ENCODE peak calls at places on chromosomes 1 and 21, in eight cellular contexts. One of them, this sample, is unnamed.

GRCh38 chr1:230753586-230754251 is 6.5 kb downstream of the CAPN9 start:
- DNase-seq in upper lobe of left lung: peak; percentile 85
- DNase-seq in sigmoid colon: no peak
- DNase-seq in transverse colon: peak; percentile 71
- DNase-seq in K562: peak; percentile 80
- DNase-seq in breast epithelium: no peak
- DNase-seq in suprapubic skin: peak; percentile 74
- DNase-seq in Panc1: no peak
- DNase-seq in this sample: peak; percentile 91

GRCh38 chr1:60504206-60504868 is 430.8 kb upstream of the C1orf87 start:
- DNase-seq in sigmoid colon: no peak
- DNase-seq in transverse colon: no peak
- DNase-seq in K562: no peak
- DNase-seq in upper lobe of left lung: no peak
- DNase-seq in breast epithelium: no peak
- DNase-seq in suprapubic skin: no peak
- DNase-seq in Panc1: no peak
- DNase-seq in this sample: no peak

GRCh38 chr1:31798433-31799195 is 17.2 kb downstream of the SPOCD1 start:
- DNase-seq in sigmoid colon: peak; percentile 51
- DNase-seq in transverse colon: peak; percentile 5
- DNase-seq in suprapubic skin: peak; percentile 67
- DNase-seq in upper lobe of left lung: peak; percentile 64
- DNase-seq in breast epithelium: peak; percentile 45
- DNase-seq in K562: no peak
- DNase-seq in Panc1: peak; percentile 42
- DNase-seq in this sample: no peak

GRCh38 chr1:78003882-78004718 is 639 bp upstream of the DNAJB4 start:
- DNase-seq in suprapubic skin: no peak
- DNase-seq in breast epithelium: no peak
- DNase-seq in K562: peak; percentile 84
- DNase-seq in transverse colon: peak; percentile 58
- DNase-seq in sigmoid colon: peak; percentile 75
- DNase-seq in Panc1: peak; percentile 74
- DNase-seq in upper lobe of left lung: no peak
- DNase-seq in this sample: peak; percentile 82

GRCh38 chr1:19648689-19649088 is 4.6 kb downstream of the NBL1 start:
- DNase-seq in transverse colon: peak; percentile 89
- DNase-seq in Panc1: no peak
- DNase-seq in upper lobe of left lung: no peak
- DNase-seq in sigmoid colon: no peak
- DNase-seq in K562: peak; percentile 61
- DNase-seq in breast epithelium: no peak
- DNase-seq in suprapubic skin: no peak
- DNase-seq in this sample: peak; percentile 96

GRCh38 chr1:116847688-116848531 is 61.8 kb upstream of the PTGFRN start:
- DNase-seq in upper lobe of left lung: no peak
- DNase-seq in breast epithelium: no peak
- DNase-seq in sigmoid colon: peak; percentile 90
- DNase-seq in K562: no peak
- DNase-seq in Panc1: no peak
- DNase-seq in transverse colon: peak; percentile 27
- DNase-seq in suprapubic skin: no peak
- DNase-seq in this sample: no peak

GRCh38 chr1:54328117-54328636 is 78.0 kb downstream of the SSBP3 start:
- DNase-seq in upper lobe of left lung: no peak
- DNase-seq in sigmoid colon: no peak
- DNase-seq in K562: no peak
- DNase-seq in suprapubic skin: no peak
- DNase-seq in transverse colon: no peak
- DNase-seq in Panc1: no peak
- DNase-seq in breast epithelium: no peak
- DNase-seq in this sample: no peak

GRCh38 chr1:224809137-224809536 is 120.3 kb upstream of the DNAH14 start:
- DNase-seq in K562: no peak
- DNase-seq in Panc1: no peak
- DNase-seq in suprapubic skin: no peak
- DNase-seq in sigmoid colon: no peak
- DNase-seq in transverse colon: no peak
- DNase-seq in upper lobe of left lung: no peak
- DNase-seq in breast epithelium: no peak
- DNase-seq in this sample: no peak

GRCh38 chr1:44894591-44894990 is 51.5 kb upstream of the PTCH2 start:
- DNase-seq in K562: no peak
- DNase-seq in breast epithelium: no peak
- DNase-seq in upper lobe of left lung: no peak
- DNase-seq in Panc1: no peak
- DNase-seq in transverse colon: no peak
- DNase-seq in sigmoid colon: no peak
- DNase-seq in suprapubic skin: no peak
- DNase-seq in this sample: no peak

DNA sequence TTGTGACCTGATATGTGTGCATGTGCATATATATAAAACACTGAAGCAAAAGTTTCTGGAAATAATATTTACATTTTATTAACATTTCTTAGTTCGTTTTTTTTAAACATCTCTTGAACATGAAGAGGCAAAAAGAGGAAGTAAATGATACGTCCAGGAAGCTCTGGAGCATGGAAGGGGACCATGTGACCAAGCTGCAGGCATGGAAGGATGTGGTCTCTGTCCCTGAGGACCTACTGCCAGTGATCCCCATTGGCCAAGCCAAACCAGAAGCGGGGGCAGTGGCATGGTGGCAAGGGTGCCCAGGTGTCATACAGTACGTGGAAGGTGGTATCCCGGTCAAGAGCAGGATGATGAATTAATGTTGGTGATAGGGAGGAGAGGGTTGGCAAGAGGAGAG is 268.3 kb upstream of the PROX1 start:
- DNase-seq in upper lobe of left lung: no peak
- DNase-seq in transverse colon: no peak
- DNase-seq in K562: no peak
- DNase-seq in breast epithelium: no peak
- DNase-seq in suprapubic skin: no peak
- DNase-seq in sigmoid colon: no peak
- DNase-seq in Panc1: no peak
- DNase-seq in this sample: no peak
- TF ChIP-seq CTCF in upper lobe of left lung: no peak
- TF ChIP-seq CTCF in transverse colon: no peak
- TF ChIP-seq CTCF in K562: no peak
- TF ChIP-seq CTCF in breast epithelium: no peak
- TF ChIP-seq CTCF in suprapubic skin: no peak
- TF ChIP-seq CTCF in sigmoid colon: no peak
- TF ChIP-seq CTCF in Panc1: no peak
- TF ChIP-seq CTCF in this sample: no peak

DNA sequence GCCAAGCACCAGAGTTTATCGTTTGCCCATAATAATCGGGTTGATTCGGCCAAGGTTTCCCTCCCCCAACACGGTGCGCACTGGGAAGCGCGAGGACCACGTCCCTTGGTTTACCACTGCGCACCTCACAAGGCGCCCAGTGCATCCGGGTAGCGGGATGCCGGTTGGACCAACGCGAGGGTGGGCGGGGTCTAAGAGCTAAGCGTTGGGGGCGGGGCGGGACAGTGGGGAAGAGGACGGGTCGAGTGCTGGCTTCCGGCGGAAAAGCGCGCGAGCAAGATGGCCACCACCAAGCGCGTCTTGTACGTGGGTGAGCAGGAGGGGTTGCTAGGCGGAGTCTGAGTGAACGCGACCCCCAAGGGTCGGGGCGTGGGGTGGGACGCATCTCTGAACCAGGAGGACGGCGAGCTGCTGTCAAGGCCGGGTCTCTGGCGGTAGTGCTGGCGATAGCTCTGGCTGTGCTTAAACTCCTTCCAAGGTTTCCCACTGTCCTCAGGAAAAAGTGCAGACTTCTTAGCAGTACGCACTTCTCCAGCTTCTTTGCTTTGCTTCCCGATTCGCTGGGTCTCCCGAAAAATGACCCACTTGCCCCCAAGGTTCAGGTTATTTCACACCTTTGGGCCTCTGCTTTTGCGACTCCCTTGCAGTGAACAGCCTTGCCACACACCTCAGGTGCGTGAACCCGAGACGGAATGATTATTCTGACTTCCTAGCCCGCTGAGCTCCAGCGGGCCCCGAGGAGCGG is at the start of gene PPIE:
- DNase-seq in suprapubic skin: peak; percentile 96
- DNase-seq in upper lobe of left lung: peak; percentile 95
- DNase-seq in transverse colon: peak; percentile 96
- DNase-seq in K562: peak; percentile 96
- DNase-seq in Panc1: peak; percentile 61
- DNase-seq in sigmoid colon: peak; percentile 96
- DNase-seq in breast epithelium: peak; percentile 92
- DNase-seq in this sample: peak; percentile 98
- TF ChIP-seq POLR2AphosphoS5 in suprapubic skin: no peak
- TF ChIP-seq POLR2AphosphoS5 in upper lobe of left lung: peak; percentile 67
- TF ChIP-seq POLR2AphosphoS5 in transverse colon: peak; percentile 66
- TF ChIP-seq POLR2AphosphoS5 in K562: peak; percentile 93
- TF ChIP-seq POLR2AphosphoS5 in Panc1: peak; percentile 86
- TF ChIP-seq POLR2AphosphoS5 in sigmoid colon: peak; percentile 66
- TF ChIP-seq POLR2AphosphoS5 in breast epithelium: peak; percentile 75
- TF ChIP-seq POLR2AphosphoS5 in this sample: peak; percentile 88

GRCh38 chr1:159949891-159950480 is 4.1 kb downstream of the SLAMF9 start:
- DNase-seq in Panc1: no peak
- DNase-seq in transverse colon: peak; percentile 5
- DNase-seq in breast epithelium: no peak
- DNase-seq in K562: no peak
- DNase-seq in sigmoid colon: no peak
- DNase-seq in upper lobe of left lung: no peak
- DNase-seq in suprapubic skin: peak; percentile 62
- DNase-seq in this sample: no peak

GRCh38 chr1:159952932-159953331 is 1.1 kb downstream of the SLAMF9 start:
- DNase-seq in K562: no peak
- DNase-seq in transverse colon: no peak
- DNase-seq in sigmoid colon: no peak
- DNase-seq in breast epithelium: no peak
- DNase-seq in Panc1: no peak
- DNase-seq in upper lobe of left lung: no peak
- DNase-seq in suprapubic skin: peak; percentile 64
- DNase-seq in this sample: no peak

GRCh38 chr1:159949123-159949522 is 3.7 kb upstream of the IGSF9 start:
- DNase-seq in Panc1: no peak
- DNase-seq in breast epithelium: no peak
- DNase-seq in suprapubic skin: peak; percentile 60
- DNase-seq in sigmoid colon: no peak
- DNase-seq in K562: no peak
- DNase-seq in upper lobe of left lung: no peak
- DNase-seq in transverse colon: peak; percentile 61
- DNase-seq in this sample: no peak

GRCh38 chr1:159951551-159951950 is 2.5 kb downstream of the SLAMF9 start:
- DNase-seq in breast epithelium: no peak
- DNase-seq in K562: no peak
- DNase-seq in Panc1: no peak
- DNase-seq in upper lobe of left lung: no peak
- DNase-seq in suprapubic skin: peak; percentile 45
- DNase-seq in transverse colon: no peak
- DNase-seq in sigmoid colon: no peak
- DNase-seq in this sample: no peak

DNA sequence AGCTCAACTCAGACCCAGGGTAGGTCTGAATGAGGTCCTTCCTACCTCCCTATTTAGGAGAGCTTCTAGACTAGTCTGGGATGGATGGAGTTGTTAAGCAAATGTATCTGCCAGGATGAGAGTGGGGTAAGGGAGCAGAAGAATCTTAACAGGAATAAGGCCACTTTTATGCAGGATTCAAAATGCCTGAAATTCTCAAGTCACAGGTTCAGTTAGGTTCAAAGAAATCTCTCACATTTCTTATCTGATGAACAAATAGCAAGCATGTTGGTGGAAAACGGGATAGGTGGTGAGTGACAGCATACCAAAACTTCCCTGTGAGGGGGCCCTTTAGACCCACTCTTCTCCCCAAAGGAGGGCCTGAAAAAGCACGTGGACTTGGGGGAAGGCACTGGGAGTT is 3.0 kb downstream of the SLAMF9 start:
- DNase-seq in transverse colon: no peak
- DNase-seq in Panc1: no peak
- DNase-seq in breast epithelium: no peak
- DNase-seq in suprapubic skin: no peak
- DNase-seq in K562: no peak
- DNase-seq in upper lobe of left lung: no peak
- DNase-seq in sigmoid colon: no peak
- DNase-seq in this sample: no peak
- TF ChIP-seq CTCF in transverse colon: no peak
- TF ChIP-seq CTCF in Panc1: no peak
- TF ChIP-seq CTCF in breast epithelium: no peak
- TF ChIP-seq CTCF in suprapubic skin: no peak
- TF ChIP-seq CTCF in K562: no peak
- TF ChIP-seq CTCF in upper lobe of left lung: no peak
- TF ChIP-seq CTCF in sigmoid colon: no peak
- TF ChIP-seq CTCF in this sample: no peak

GRCh38 chr21:18959817-18960216 is 556.2 kb upstream of the TMPRSS15 start:
- DNase-seq in transverse colon: no peak
- DNase-seq in suprapubic skin: no peak
- DNase-seq in Panc1: no peak
- DNase-seq in K562: no peak
- DNase-seq in upper lobe of left lung: no peak
- DNase-seq in sigmoid colon: no peak
- DNase-seq in breast epithelium: no peak
- DNase-seq in this sample: no peak
- TF ChIP-seq POLR2AphosphoS5 in transverse colon: no peak
- TF ChIP-seq POLR2AphosphoS5 in suprapubic skin: no peak
- TF ChIP-seq POLR2AphosphoS5 in Panc1: no peak
- TF ChIP-seq POLR2AphosphoS5 in K562: no peak
- TF ChIP-seq POLR2AphosphoS5 in upper lobe of left lung: no peak
- TF ChIP-seq POLR2AphosphoS5 in sigmoid colon: no peak
- TF ChIP-seq POLR2AphosphoS5 in breast epithelium: no peak
- TF ChIP-seq POLR2AphosphoS5 in this sample: no peak

DNA sequence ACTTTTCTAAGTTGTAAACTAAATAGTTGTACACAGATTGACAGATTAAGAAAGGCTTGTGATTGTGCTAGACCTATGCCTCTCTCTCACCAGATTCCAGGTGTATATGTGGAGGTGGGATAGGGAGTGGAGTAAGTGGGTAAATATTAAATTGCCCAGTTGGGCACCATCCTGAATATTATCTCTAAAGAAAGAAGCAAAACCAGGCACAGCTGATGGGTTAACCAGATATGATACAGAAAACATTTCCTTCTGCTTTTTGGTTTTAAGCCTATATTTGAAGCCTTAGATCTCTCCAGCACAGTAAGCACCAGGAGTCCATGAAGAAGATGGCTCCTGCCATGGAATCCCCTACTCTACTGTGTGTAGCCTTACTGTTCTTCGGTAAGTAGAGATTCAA is at the start of gene FCER1A:
- DNase-seq in sigmoid colon: no peak
- DNase-seq in Panc1: no peak
- DNase-seq in suprapubic skin: no peak
- DNase-seq in upper lobe of left lung: no peak
- DNase-seq in transverse colon: no peak
- DNase-seq in K562: no peak
- DNase-seq in breast epithelium: no peak
- DNase-seq in this sample: no peak
- TF ChIP-seq CTCF in sigmoid colon: no peak
- TF ChIP-seq CTCF in Panc1: no peak
- TF ChIP-seq CTCF in suprapubic skin: no peak
- TF ChIP-seq CTCF in upper lobe of left lung: no peak
- TF ChIP-seq CTCF in transverse colon: no peak
- TF ChIP-seq CTCF in K562: no peak
- TF ChIP-seq CTCF in breast epithelium: no peak
- TF ChIP-seq CTCF in this sample: no peak

GRCh38 chr1:192657760-192658159 is 21.8 kb downstream of the RGS13 start:
- DNase-seq in upper lobe of left lung: no peak
- DNase-seq in suprapubic skin: no peak
- DNase-seq in breast epithelium: no peak
- DNase-seq in K562: no peak
- DNase-seq in transverse colon: no peak
- DNase-seq in sigmoid colon: no peak
- DNase-seq in Panc1: no peak
- DNase-seq in this sample: no peak
- TF ChIP-seq POLR2AphosphoS5 in upper lobe of left lung: no peak
- TF ChIP-seq POLR2AphosphoS5 in suprapubic skin: no peak
- TF ChIP-seq POLR2AphosphoS5 in breast epithelium: no peak
- TF ChIP-seq POLR2AphosphoS5 in K562: no peak
- TF ChIP-seq POLR2AphosphoS5 in transverse colon: no peak
- TF ChIP-seq POLR2AphosphoS5 in sigmoid colon: no peak
- TF ChIP-seq POLR2AphosphoS5 in Panc1: no peak
- TF ChIP-seq POLR2AphosphoS5 in this sample: no peak

This sample was measured in GM23338.